ENCODE peak calls at places on chromosomes 6 and 20, in five cellular contexts. J is activated CD4-positive, alpha-beta T cell treated with anti-CD3 and anti-CD28 coated beads, Interleukin-2, amount 50 U/mL, for 1 hour; N is SW 1271; H is GM23248; V is NCI-H1694. D is an unnamed sample.

GRCh38 chr6:124961784-124962611 is at the start of gene RNF217:
- DNase-seq in J (no peak), N (peak), H (peak), V (no peak), D (peak)

GRCh38 chr6:44016131-44016870 is 111.0 kb downstream of the MRPL14 start:
- DNase-seq in J (no peak), N (no peak), H (peak), V (no peak), D (no peak)

GRCh38 chr20:62008643-62009183 is 57.0 kb downstream of the TAF4 start:
- DNase-seq in J (no peak), N (no peak), H (no peak), V (no peak), D (no peak)

GRCh38 chr20:53578492-53579222 is 15.0 kb downstream of the ZNF217 start:
- DNase-seq in J (peak), N (peak), H (peak), V (peak), D (peak)

GRCh38 chr6:62391358-62391757 is 105.3 kb upstream of the KHDRBS2 start:
- DNase-seq in J (no peak), N (no peak), H (no peak), V (no peak), D (no peak)

GRCh38 chr6:28769626-28770402 is 154.0 kb downstream of the TRIM27 start:
- DNase-seq in J (no peak), N (peak), H (peak), V (no peak), D (peak)

GRCh38 chr6:45554596-45554995 is 176.9 kb upstream of the SUPT3H start:
- DNase-seq in J (no peak), N (no peak), H (peak), V (no peak), D (no peak)

GRCh38 chr20:3471397-3472021 is 691 bp downstream of the ATRN start:
- DNase-seq in J (no peak), N (no peak), H (peak), V (no peak), D (peak)

GRCh38 chr20:63501818-63502670 is 3.2 kb upstream of the EEF1A2 start:
- DNase-seq in J (no peak), N (no peak), H (no peak), V (peak), D (peak)

GRCh38 chr20:25040438-25040831 is 17.5 kb downstream of the ACSS1 start:
- DNase-seq in J (no peak), N (no peak), H (peak), V (no peak), D (peak)

GRCh38 chr6:169789146-169789943 is 37.9 kb downstream of the ERMARD start:
- DNase-seq in J (no peak), N (no peak), H (no peak), V (no peak), D (no peak)

GRCh38 chr20:4108495-4109306 is 93.3 kb upstream of the RNF24 start:
- DNase-seq in J (peak), N (peak), H (peak), V (peak), D (peak)

GRCh38 chr6:42742116-42742894 is 3.6 kb downstream of the TBCC start:
- DNase-seq in J (no peak), N (no peak), H (peak), V (peak), D (peak)

GRCh38 chr20:5402903-5403531 is 86.3 kb upstream of the PROKR2 start:
- DNase-seq in J (no peak), N (no peak), H (peak), V (peak), D (peak)

GRCh38 chr20:31707994-31708744 is 14.5 kb downstream of the BCL2L1 start:
- DNase-seq in J (no peak), N (peak), H (no peak), V (peak), D (no peak)

GRCh38 chr20:59333928-59334327 is 33.5 kb downstream of the EDN3 start:
- DNase-seq in J (no peak), N (no peak), H (no peak), V (no peak), D (no peak)

GRCh38 chr6:108165714-108166663 is at the start of gene NR2E1:
- DNase-seq in J (no peak), N (no peak), H (peak), V (peak), D (no peak)

GRCh38 chr6:156955494-156956183 is 178.5 kb downstream of the ARID1B start:
- DNase-seq in J (no peak), N (no peak), H (no peak), V (no peak), D (no peak)

GRCh38 chr6:158762787-158763439 is 56.3 kb downstream of the EZR start:
- DNase-seq in J (peak), N (no peak), H (no peak), V (no peak), D (no peak)

GRCh38 chr20:41182296-41183212 is 45.2 kb downstream of the PLCG1 start:
- DNase-seq in J (no peak), N (no peak), H (no peak), V (no peak), D (no peak)

GRCh38 chr20:17128206-17128605 is 98.6 kb upstream of the PCSK2 start:
- DNase-seq in J (no peak), N (no peak), H (no peak), V (no peak), D (no peak)

GRCh38 chr6:131314838-131315237 is 179.6 kb downstream of the AKAP7 start:
- DNase-seq in J (no peak), N (no peak), H (no peak), V (no peak), D (no peak)

GRCh38 chr20:40331699-40332098 is 357.3 kb downstream of the MAFB start:
- DNase-seq in J (no peak), N (no peak), H (no peak), V (no peak), D (no peak)

GRCh38 chr20:62161347-62161746 is 17.8 kb downstream of the SS18L1 start:
- DNase-seq in J (no peak), N (no peak), H (peak), V (no peak), D (no peak)

GRCh38 chr6:138540468-138540867 is 41.2 kb upstream of the NHSL1 start:
- DNase-seq in J (no peak), N (no peak), H (peak), V (no peak), D (peak)

GRCh38 chr6:43677759-43678158 is 9.8 kb downstream of the MRPS18A start:
- DNase-seq in J (no peak), N (no peak), H (no peak), V (no peak), D (no peak)

GRCh38 chr6:156963712-156964700 is 186.8 kb downstream of the ARID1B start:
- DNase-seq in J (no peak), N (no peak), H (peak), V (no peak), D (peak)

GRCh38 chr20:49446808-49447207 is 35.7 kb downstream of the KCNB1 start:
- DNase-seq in J (no peak), N (no peak), H (peak), V (no peak), D (no peak)

GRCh38 chr6:141169419-141169818 is 963.3 kb upstream of the GJE1 start:
- DNase-seq in J (no peak), N (no peak), H (peak), V (no peak), D (peak)

GRCh38 chr6:34240329-34241248 is 3.9 kb downstream of the HMGA1 start:
- DNase-seq in J (no peak), N (no peak), H (no peak), V (no peak), D (no peak)

GRCh38 chr6:167550936-167551633 is 226.2 kb downstream of the TTLL2 start:
- DNase-seq in J (no peak), N (no peak), H (no peak), V (no peak), D (no peak)

GRCh38 chr6:134621858-134622257 is 303.9 kb upstream of the SGK1 start:
- DNase-seq in J (no peak), N (no peak), H (peak), V (no peak), D (no peak)

GRCh38 chr6:146339716-146340115 is 203.9 kb upstream of the RAB32 start:
- DNase-seq in J (no peak), N (no peak), H (no peak), V (no peak), D (no peak)

GRCh38 chr6:15816661-15817060 is 153.8 kb upstream of the DTNBP1 start:
- DNase-seq in J (no peak), N (no peak), H (no peak), V (no peak), D (no peak)

GRCh38 chr20:48690888-48691287 is 136.9 kb downstream of the PREX1 start:
- DNase-seq in J (no peak), N (no peak), H (no peak), V (no peak), D (no peak)

GRCh38 chr6:152298055-152298647 is 339.0 kb downstream of the SYNE1 start:
- DNase-seq in J (no peak), N (no peak), H (no peak), V (no peak), D (no peak)

GRCh38 chr6:150766201-150766997 is 99.1 kb upstream of the MTHFD1L start:
- DNase-seq in J (no peak), N (no peak), H (no peak), V (no peak), D (no peak)

GRCh38 chr20:53642196-53643030 is 48.8 kb upstream of the ZNF217 start:
- DNase-seq in J (peak), N (no peak), H (peak), V (no peak), D (no peak)